ENCODE peak calls at places on chromosomes 2 and 18, in four cellular contexts. T is CD8-positive, alpha-beta memory T cell; C is T-cell; G is activated CD4-positive, alpha-beta memory T cell treated with anti-CD3 and anti-CD28 coated beads for 36 hours. U is an unnamed sample.

GRCh38 chr2:102839668-102840388 is 78.0 kb downstream of the TMEM182 start:
- DNase-seq in C (no peak), T (no peak), G (peak), U (peak)

GRCh38 chr18:3323900-3324299 is 62.0 kb downstream of the MYL12B start:
- DNase-seq in C (no peak), T (no peak), G (no peak), U (no peak)

GRCh38 chr2:219177594-219178376 is at the start of gene RETREG2:
- DNase-seq in G (peak), C (peak), T (peak), U (no peak)

GRCh38 chr2:9939587-9940485 is 11.7 kb upstream of the GRHL1 start:
- DNase-seq in G (no peak), C (no peak), T (no peak), U (no peak)

GRCh38 chr2:128520787-128521186 is 202.1 kb upstream of the HS6ST1 start:
- DNase-seq in G (peak), C (no peak), T (no peak), U (no peak)

GRCh38 chr18:59484796-59485328 is 125.8 kb upstream of the LMAN1 start:
- DNase-seq in T (no peak), G (no peak), C (no peak), U (no peak)

GRCh38 chr2:47559079-47559684 is 156.2 kb downstream of the MSH2 start:
- DNase-seq in T (no peak), C (no peak), G (no peak), U (no peak)

GRCh38 chr2:183597841-183598240 is 473.6 kb downstream of the NUP35 start:
- DNase-seq in C (no peak), T (no peak), G (no peak), U (no peak)

GRCh38 chr2:98391581-98392270 is 45.5 kb downstream of the CNGA3 start:
- DNase-seq in C (no peak), T (no peak), G (no peak), U (no peak)